ENCODE peak calls at places on chromosomes 16 and 17, in five cellular contexts. B is HCT116, P is H1, A is HepG2, Y is K562. S is an unnamed sample.

GRCh38 chr17:37729905-37730304 is 15.0 kb downstream of the HNF1B start:
- DNase-seq in Y (no peak), P (no peak), B (no peak), A (peak), S (no peak)

GRCh38 chr16:89575247-89576172 is at the start of gene CPNE7:
- DNase-seq in P (peak), B (no peak), Y (peak), A (no peak), S (peak)

GRCh38 chr16:82027629-82028035 is 7.4 kb upstream of the HSD17B2 start:
- DNase-seq in P (no peak), A (no peak), Y (no peak), B (no peak), S (no peak)

GRCh38 chr17:51046527-51047384 is 73.9 kb downstream of the SPAG9 start:
- DNase-seq in A (peak), B (no peak), Y (peak), P (peak), S (peak)

GRCh38 chr17:69179227-69179952 is 37.7 kb upstream of the ABCA6 start:
- DNase-seq in A (no peak), P (no peak), B (no peak), Y (no peak), S (no peak)

GRCh38 chr16:10729649-10730048 is 14.0 kb upstream of the NUBP1 start:
- DNase-seq in B (peak), Y (no peak), A (no peak), P (no peak), S (no peak)

GRCh38 chr16:4660454-4661007 is 32.8 kb upstream of the NUDT16L1 start:
- DNase-seq in Y (peak), B (no peak), A (peak), P (no peak), S (no peak)

GRCh38 chr17:73155410-73156165 is 9.2 kb upstream of the SSTR2 start:
- DNase-seq in B (no peak), Y (no peak), A (no peak), P (peak), S (peak)

GRCh38 chr17:66474258-66474657 is 171.8 kb downstream of the PRKCA start:
- DNase-seq in A (no peak), P (no peak), B (no peak), Y (no peak), S (no peak)

GRCh38 chr17:69654981-69655581 is 240.6 kb downstream of the MAP2K6 start:
- DNase-seq in Y (no peak), A (no peak), B (no peak), P (no peak), S (no peak)

GRCh38 chr16:31093132-31093703 is 1.4 kb downstream of the VKORC1 start:
- DNase-seq in A (peak), Y (peak), P (peak), B (no peak), S (peak)

GRCh38 chr17:46023783-46024388 is 24.8 kb downstream of the STH start:
- DNase-seq in P (no peak), A (no peak), Y (no peak), B (no peak), S (no peak)

GRCh38 chr16:75460441-75460840 is 4.0 kb downstream of the TMEM170A start:
- DNase-seq in P (no peak), A (no peak), B (no peak), Y (no peak), S (no peak)

GRCh38 chr17:43169561-43170139 is 1.4 kb upstream of the NBR1 start:
- DNase-seq in P (no peak), B (no peak), Y (peak), A (peak), S (peak)

GRCh38 chr17:39578272-39578671 is 29.4 kb downstream of the NEUROD2 start:
- DNase-seq in P (no peak), Y (no peak), B (no peak), A (no peak), S (no peak)

GRCh38 chr16:47731252-47731651 is 270.1 kb downstream of the PHKB start:
- DNase-seq in P (no peak), Y (no peak), A (peak), B (no peak), S (no peak)

GRCh38 chr17:28744802-28745051 is 916 bp downstream of the TRAF4 start:
- DNase-seq in A (no peak), B (no peak), Y (no peak), P (no peak), S (no peak)

GRCh38 chr17:28747046-28747691 is 3.4 kb downstream of the TRAF4 start:
- DNase-seq in B (no peak), P (no peak), A (no peak), Y (no peak), S (no peak)

GRCh38 chr17:28745052-28745776 is 1.4 kb downstream of the TRAF4 start:
- DNase-seq in B (no peak), A (peak), P (peak), Y (peak), S (peak)

GRCh38 chr17:28746611-28747045 is 2.8 kb downstream of the TRAF4 start:
- DNase-seq in P (peak), B (no peak), Y (no peak), A (no peak), S (peak)

GRCh38 chr17:28745777-28746473 is 2.1 kb downstream of the TRAF4 start:
- DNase-seq in P (peak), A (no peak), Y (no peak), B (no peak), S (peak)
- TF ChIP-seq ATF3 in P (no peak), A (no peak), Y (no peak), B (no peak), S (no peak)

DNA sequence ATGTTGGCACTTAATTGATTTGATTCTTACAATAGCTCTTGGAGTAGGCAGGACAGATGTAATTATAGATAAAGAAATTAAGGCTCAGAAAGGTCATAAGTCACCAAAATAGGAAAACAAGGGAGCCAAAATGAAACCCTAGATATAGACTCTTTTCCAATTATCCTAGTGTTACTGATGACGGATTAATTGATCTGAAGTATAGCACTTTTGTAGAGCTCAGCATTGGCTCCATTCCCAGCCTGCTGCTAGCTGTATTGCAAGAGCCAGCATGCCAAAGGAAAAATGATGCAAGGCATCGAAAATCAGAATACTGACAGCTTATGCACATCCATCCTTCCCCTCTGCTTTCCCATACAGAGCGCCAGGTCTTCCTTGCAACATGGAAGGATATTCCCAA is 21.6 kb upstream of the RASL10B start:
- DNase-seq in B (peak), Y (no peak), A (no peak), P (no peak), S (no peak)
- TF ChIP-seq ATF3 in B (no peak), Y (no peak), A (no peak), P (no peak), S (no peak)

GRCh38 chr17:54969658-54970572 is 1.4 kb downstream of the STXBP4 start:
- DNase-seq in B (no peak), Y (peak), P (no peak), A (peak), S (no peak)

GRCh38 chr17:54968259-54968953 is at the start of the genes COX11 and STXBP4:
- DNase-seq in Y (peak), P (peak), A (peak), B (peak), S (peak)

GRCh38 chr17:54971147-54971546 is 2.6 kb downstream of the STXBP4 start:
- DNase-seq in Y (peak), P (no peak), A (peak), B (no peak), S (no peak)

GRCh38 chr17:54968954-54969400 is 412 bp downstream of the STXBP4 start:
- DNase-seq in A (peak), P (no peak), Y (peak), B (no peak), S (no peak)

DNA sequence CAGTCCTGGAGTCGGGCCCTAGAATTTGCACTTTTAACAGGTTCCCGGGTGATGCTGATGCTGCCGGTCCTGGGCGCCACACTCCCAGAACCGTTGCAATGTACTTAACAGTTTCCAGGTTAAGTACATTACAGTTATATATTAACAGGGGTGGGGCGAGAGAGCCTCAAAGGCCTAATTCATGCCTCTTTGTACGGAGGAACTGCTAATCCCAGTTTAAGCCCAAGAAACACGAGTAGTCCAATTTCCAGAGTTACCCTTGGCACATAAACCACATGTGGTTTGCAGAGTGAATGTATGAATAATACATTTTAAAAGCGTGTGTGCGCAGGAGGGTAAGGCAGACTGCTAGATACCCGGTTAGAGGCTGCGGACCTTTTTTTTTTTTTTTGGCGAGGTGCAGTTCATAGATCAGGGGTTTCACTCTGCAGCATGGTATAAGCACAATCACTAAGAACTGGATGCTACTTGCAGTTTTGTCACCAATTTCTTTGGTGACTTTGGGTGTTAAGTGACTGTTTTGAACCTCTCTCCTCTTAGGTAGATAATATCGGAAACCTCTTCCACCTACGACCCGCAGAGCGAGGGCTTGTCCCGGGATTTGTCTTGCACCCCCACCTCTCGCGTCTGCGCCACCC is 714 bp downstream of the COX11 start:
- DNase-seq in Y (peak), A (peak), B (peak), P (no peak), S (no peak)
- TF ChIP-seq ATF3 in Y (no peak), A (no peak), B (no peak), P (no peak), S (no peak)

GRCh38 chr16:80996688-80997138 is 10.0 kb downstream of the CMC2 start:
- DNase-seq in Y (no peak), B (no peak), A (no peak), P (no peak), S (no peak)
- TF ChIP-seq ATF3 in Y (no peak), B (no peak), A (no peak), P (no peak), S (no peak)

DNA sequence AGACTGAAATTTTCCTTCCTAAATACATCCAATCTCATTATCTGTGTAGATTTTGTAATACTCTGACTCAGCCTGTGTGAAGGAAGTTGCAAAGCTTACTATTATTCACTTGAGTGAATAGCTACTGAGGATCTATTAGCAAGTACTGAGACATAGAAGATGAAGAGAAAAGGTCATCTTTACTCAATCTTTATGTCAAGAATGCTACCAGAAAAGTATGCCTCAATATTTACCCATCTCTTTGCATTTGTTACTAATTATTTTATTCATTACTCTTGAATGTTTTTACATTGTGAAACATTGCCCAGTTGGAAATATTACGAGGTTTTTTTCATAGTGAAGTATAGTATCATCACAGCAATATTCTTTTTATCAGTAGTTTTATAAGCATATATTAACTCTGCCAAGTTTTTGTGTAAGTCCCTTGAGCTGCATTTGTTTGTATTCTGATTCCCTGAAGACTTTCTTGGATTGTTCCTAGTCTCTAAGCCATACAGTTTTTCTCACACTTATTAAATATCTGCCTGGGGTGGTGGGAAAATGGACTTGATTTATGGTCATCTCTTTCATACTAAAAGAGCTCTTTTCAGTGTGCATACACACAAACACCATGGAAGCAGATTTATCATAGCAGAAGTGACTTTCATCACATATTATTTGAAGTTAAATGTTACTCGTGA is 110.4 kb downstream of the MRTFB start:
- DNase-seq in Y (no peak), P (no peak), B (no peak), A (no peak), S (no peak)
- TF ChIP-seq ATF3 in Y (peak), P (no peak), B (no peak), A (no peak), S (no peak)

GRCh38 chr16:60031751-60032150 is 1297.6 kb upstream of the GOT2 start:
- DNase-seq in B (no peak), P (no peak), Y (no peak), A (no peak), S (no peak)

DNA sequence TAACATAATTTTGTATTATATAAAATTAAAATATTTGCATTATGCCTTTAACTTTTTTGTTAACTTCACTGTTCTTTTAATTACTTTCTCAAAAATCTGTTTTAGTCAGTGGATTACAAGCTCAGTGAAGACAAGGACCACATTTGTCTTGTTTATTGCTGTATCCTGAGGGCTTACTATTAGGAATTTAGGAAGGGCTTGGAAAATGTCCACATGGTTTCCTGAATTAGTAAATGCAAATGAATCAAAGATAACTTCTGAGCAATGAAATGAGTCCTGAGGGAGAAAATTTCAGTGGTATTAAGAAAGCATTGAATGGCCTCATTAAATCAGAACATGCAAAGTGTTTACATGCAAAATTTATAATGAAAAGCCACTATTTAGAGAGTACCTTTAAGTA is 1293.2 kb upstream of the GOT2 start:
- DNase-seq in B (no peak), A (no peak), P (no peak), Y (no peak), S (no peak)
- TF ChIP-seq ATF3 in B (no peak), A (no peak), P (no peak), Y (no peak), S (no peak)

DNA sequence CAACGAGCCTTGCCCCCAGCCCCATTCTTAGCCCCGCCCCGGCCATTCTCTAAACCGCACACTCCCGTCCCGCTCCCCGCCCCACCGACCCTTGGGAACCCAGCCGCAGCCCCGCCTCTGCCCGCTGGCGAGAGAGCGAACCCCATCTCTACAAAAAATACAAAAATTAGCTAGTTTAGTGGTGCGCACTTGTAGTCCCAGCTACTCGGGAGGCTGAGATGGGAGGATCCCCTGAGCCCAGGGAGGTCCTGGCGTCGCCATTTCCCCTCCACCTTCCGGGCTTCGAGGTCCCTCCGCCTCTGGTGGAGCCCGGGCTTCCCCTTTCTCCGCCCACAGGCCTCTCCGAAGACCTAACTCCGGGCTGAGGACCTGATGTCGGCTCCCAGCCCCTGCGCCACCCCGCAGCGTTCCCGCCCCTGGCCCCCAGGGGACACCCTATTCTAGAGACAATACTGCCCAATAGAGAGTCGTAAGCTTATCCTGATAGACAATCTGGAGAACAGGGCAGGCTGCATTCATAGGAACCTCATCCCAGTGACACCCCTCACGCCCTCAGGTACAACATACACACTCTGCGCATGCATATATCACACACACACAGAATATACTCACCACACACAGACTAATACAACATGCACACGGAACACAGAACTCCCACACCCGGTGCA is 483 bp upstream of the PROCA1 start:
- DNase-seq in B (no peak), P (peak), A (no peak), Y (peak), S (peak)
- TF ChIP-seq ATF3 in B (no peak), P (no peak), A (no peak), Y (no peak), S (no peak)

GRCh38 chr17:81000631-81001357 is 9.2 kb downstream of the CHMP6 start:
- DNase-seq in Y (no peak), A (peak), P (no peak), B (no peak), S (no peak)

GRCh38 chr17:81004336-81005015 is 12.8 kb downstream of the CHMP6 start:
- DNase-seq in P (no peak), B (no peak), A (no peak), Y (no peak), S (no peak)

GRCh38 chr17:81002013-81002384 is 10.4 kb downstream of the CHMP6 start:
- DNase-seq in Y (no peak), A (no peak), B (no peak), P (no peak), S (no peak)

GRCh38 chr17:81003711-81004335 is 12.2 kb downstream of the CHMP6 start:
- DNase-seq in A (no peak), B (no peak), P (no peak), Y (no peak), S (no peak)

DNA sequence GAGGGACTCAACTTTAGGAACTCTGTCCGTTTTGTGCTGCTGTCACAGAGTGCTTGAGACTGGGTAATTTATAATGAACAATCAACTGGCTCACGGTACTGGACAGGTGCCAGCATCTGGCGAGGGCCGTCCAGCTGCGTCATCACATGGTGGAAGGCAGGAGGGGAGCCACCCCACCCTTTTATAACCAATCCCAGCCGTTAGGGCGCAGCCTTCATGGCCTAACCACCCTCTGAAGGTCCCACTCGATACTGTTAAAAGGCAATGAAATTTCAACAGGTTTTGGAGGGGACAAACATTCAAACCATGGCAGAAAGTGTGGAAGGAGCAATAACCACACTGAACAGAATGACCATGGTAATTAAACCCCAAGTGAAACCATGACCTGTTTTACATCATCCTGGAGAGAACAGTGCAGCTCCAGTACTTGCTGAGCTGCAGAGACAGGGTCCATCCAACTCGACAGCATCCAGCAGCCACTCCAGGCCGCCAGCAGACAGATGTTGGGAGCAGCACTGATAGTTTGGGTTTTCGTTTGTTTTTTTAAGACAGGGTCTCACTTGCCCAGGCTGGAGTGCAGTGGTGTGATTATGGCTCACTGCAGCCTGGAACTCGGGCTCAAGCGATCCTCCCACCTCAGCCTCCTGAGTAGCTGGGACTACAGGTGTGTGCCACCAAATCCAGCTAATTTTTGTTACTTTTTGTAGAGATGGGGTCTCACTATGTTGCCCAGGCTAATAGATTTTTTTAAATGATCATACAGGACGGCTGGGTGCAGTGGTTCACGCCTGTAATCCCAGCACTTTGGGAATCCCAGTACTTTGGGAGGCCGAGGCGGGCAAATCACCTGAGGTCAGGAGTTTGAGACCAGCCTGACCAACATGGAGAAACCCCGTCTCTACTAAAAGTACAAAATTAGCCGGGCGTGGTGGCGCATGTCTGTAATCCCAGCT is 11.0 kb downstream of the CHMP6 start:
- DNase-seq in B (no peak), Y (peak), A (no peak), P (no peak), S (no peak)
- TF ChIP-seq ATF3 in B (no peak), Y (peak), A (no peak), P (no peak), S (no peak)

DNA sequence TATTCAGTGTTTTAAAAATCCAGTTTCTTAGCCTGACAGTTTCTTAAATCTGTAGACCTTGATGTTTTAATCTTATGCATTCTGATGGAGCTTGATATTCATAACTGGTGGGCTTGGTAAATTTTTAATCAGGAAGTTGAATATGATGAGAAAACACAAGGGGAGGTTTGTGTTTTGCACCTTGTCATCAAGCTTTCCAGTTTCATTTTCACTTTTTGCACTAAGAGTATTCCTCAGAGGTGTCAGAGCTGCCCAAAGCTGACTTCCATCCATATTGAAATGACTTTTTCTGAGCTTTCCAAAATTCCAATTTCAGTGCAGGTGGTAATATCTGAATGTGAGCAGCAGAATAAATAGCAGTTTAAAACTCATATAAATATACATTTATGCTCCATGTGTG is 555.0 kb upstream of the RBFOX1 start:
- DNase-seq in P (no peak), B (no peak), Y (no peak), A (no peak), S (no peak)
- TF ChIP-seq ATF3 in P (no peak), B (no peak), Y (no peak), A (no peak), S (no peak)